ENCODE peak calls at places on chromosomes 4 and X, in six cellular contexts. V is effector memory CD4-positive, alpha-beta T cell; P is aorta; I is lung; F is tibial nerve; Z is GM23338. N is an unnamed sample. For H3K4me1, the result is how much of the 10 kb centered on the place peaks cover.

GRCh38 chrX:19811807-19812604 is 75.4 kb downstream of the SH3KBP1 start:
- DNase-seq in V (no peak), P (no peak), I (no peak), F (no peak), Z (no peak), N (no peak)

GRCh38 chrX:72202792-72203401 is 21.3 kb downstream of the PIN4 start:
- DNase-seq in V (no peak), P (no peak), I (no peak), F (no peak), Z (peak), N (no peak)

GRCh38 chr4:184293552-184293951 is 75.9 kb upstream of the ENPP6 start:
- DNase-seq in V (no peak), P (no peak), I (peak), F (no peak), Z (peak), N (no peak)

GRCh38 chrX:29617276-29617675 is 598.1 kb upstream of the MAGEB2 start:
- DNase-seq in V (no peak), P (no peak), I (no peak), F (no peak), Z (no peak), N (no peak)

GRCh38 chr4:118941799-118942198 is 53.1 kb downstream of the SYNPO2 start:
- DNase-seq in V (no peak), P (no peak), I (no peak), F (no peak), Z (no peak), N (no peak)

GRCh38 chr4:139907001-139907809 is 241.6 kb downstream of the MGST2 start:
- DNase-seq in V (no peak), P (no peak), I (no peak), F (no peak), Z (no peak), N (no peak)

GRCh38 chr4:88166608-88167007 is 8.2 kb upstream of the ABCG2 start:
- DNase-seq in V (no peak), P (no peak), I (no peak), F (no peak), Z (no peak), N (no peak)

GRCh38 chrX:10280061-10280460 is 123.3 kb downstream of the CLCN4 start:
- DNase-seq in V (no peak), P (no peak), I (no peak), F (no peak), Z (no peak), N (no peak)

GRCh38 chrX:41518841-41519220 is 71.7 kb downstream of the NYX start:
- DNase-seq in V (no peak), P (no peak), I (no peak), F (no peak), Z (no peak), N (no peak)

GRCh38 chr4:47704693-47705325 is 133.1 kb downstream of the CORIN start:
- DNase-seq in V (no peak), P (no peak), I (peak), F (no peak), Z (peak), N (no peak)

GRCh38 chr4:54719378-54719777 is 61.6 kb downstream of the KIT start:
- DNase-seq in V (no peak), P (no peak), I (no peak), F (no peak), Z (no peak), N (no peak)

GRCh38 chr4:54548831-54549460 is 108.8 kb upstream of the KIT start:
- DNase-seq in V (no peak), P (no peak), I (no peak), F (no peak), Z (no peak), N (no peak)

GRCh38 chr4:29372971-29373370 is 1347.2 kb upstream of the PCDH7 start:
- DNase-seq in V (no peak), P (no peak), I (no peak), F (no peak), Z (no peak), N (no peak)

GRCh38 chr4:111689214-111689613 is 456.0 kb upstream of the FAM241A start:
- DNase-seq in V (no peak), P (no peak), I (peak), F (no peak), Z (no peak), N (no peak)

GRCh38 chr4:154622598-154622997 is 10.1 kb upstream of the FGG start:
- DNase-seq in V (no peak), P (no peak), I (no peak), F (no peak), Z (peak), N (peak)

GRCh38 chr4:8838911-8839431 is 32.7 kb downstream of the HMX1 start:
- DNase-seq in V (no peak), P (peak), I (no peak), F (peak), Z (no peak), N (no peak)

GRCh38 chr4:137408527-137409177 is 123.6 kb downstream of the PCDH18 start:
- DNase-seq in V (no peak), P (no peak), I (no peak), F (no peak), Z (peak), N (no peak)

GRCh38 chr4:148056879-148057278 is 325.0 kb downstream of the ARHGAP10 start:
- DNase-seq in V (peak), P (no peak), I (peak), F (no peak), Z (peak), N (peak)

GRCh38 chr4:181548873-181549541 is 694.2 kb upstream of the TENM3 start:
- DNase-seq in V (no peak), P (no peak), I (no peak), F (no peak), Z (no peak), N (no peak)

GRCh38 chr4:163598028-163598427 is 103.5 kb downstream of the TMA16 start:
- DNase-seq in V (no peak), P (no peak), I (no peak), F (no peak), Z (no peak), N (no peak)

GRCh38 chr4:9971711-9972110 is 49.6 kb downstream of the SLC2A9 start:
- DNase-seq in V (no peak), P (no peak), I (no peak), F (no peak), Z (no peak), N (no peak)

GRCh38 chrX:70552174-70552704 is 107.6 kb downstream of the DLG3 start:
- DNase-seq in V (no peak), P (no peak), I (no peak), F (no peak), Z (no peak), N (no peak)

GRCh38 chr4:154489558-154490260 is 1.9 kb downstream of the DCHS2 start:
- DNase-seq in V (no peak), P (no peak), I (no peak), F (no peak), Z (no peak), N (no peak)

GRCh38 chr4:113444386-113444785 is 317.2 kb downstream of the CAMK2D start:
- DNase-seq in V (no peak), P (no peak), I (no peak), F (no peak), Z (no peak), N (no peak)

GRCh38 chrX:134186362-134187121 is 50.4 kb upstream of the CCDC160 start:
- DNase-seq in V (peak), P (no peak), I (no peak), F (no peak), Z (no peak), N (peak)

GRCh38 chr4:22019676-22020075 is 71.1 kb upstream of the KCNIP4 start:
- DNase-seq in V (no peak), P (no peak), I (no peak), F (no peak), Z (no peak), N (no peak)

GRCh38 chr4:128228021-128228571 is 59.5 kb downstream of the PGRMC2 start:
- DNase-seq in V (no peak), P (no peak), I (no peak), F (no peak), Z (no peak), N (no peak)

GRCh38 chr4:26058537-26058936 is 144.5 kb downstream of the SMIM20 start:
- DNase-seq in V (no peak), P (no peak), I (no peak), F (no peak), Z (no peak), N (no peak)

GRCh38 chr4:61298178-61298740 is 98.1 kb downstream of the ADGRL3 start:
- DNase-seq in V (no peak), P (no peak), I (no peak), F (no peak), Z (peak), N (no peak)

GRCh38 chr4:148344382-148344781 is 97.8 kb downstream of the NR3C2 start:
- DNase-seq in V (no peak), P (no peak), I (no peak), F (no peak), Z (no peak), N (no peak)

GRCh38 chr4:126916626-126917140 is 716.1 kb upstream of the INTU start:
- DNase-seq in V (no peak), P (no peak), I (no peak), F (no peak), Z (no peak), N (no peak)

GRCh38 chr4:173039617-173040176 is 128.9 kb upstream of the GALNT7 start:
- DNase-seq in V (no peak), P (no peak), I (no peak), F (no peak), Z (no peak), N (no peak)

GRCh38 chr4:149370002-149370401 is 445.6 kb downstream of the IQCM start:
- DNase-seq in V (no peak), P (no peak), I (no peak), F (no peak), Z (no peak), N (no peak)

GRCh38 chrX:112819013-112819635 is 21.5 kb downstream of the AMOT start:
- DNase-seq in V (no peak), P (no peak), I (no peak), F (no peak), Z (no peak), N (no peak)

GRCh38 chrX:71177327-71177726 is 32.7 kb downstream of the NLGN3 start:
- DNase-seq in V (no peak), P (no peak), I (no peak), F (no peak), Z (no peak), N (no peak)

GRCh38 chr4:137794779-137795178 is 262.5 kb upstream of the PCDH18 start:
- DNase-seq in V (no peak), P (no peak), I (no peak), F (no peak), Z (no peak), N (no peak)

GRCh38 chr4:15906024-15906443 is 32.5 kb downstream of the FGFBP1 start:
- DNase-seq in V (no peak), P (no peak), I (peak), F (no peak), Z (peak), N (no peak)

GRCh38 chr4:176784816-176785215 is 7.9 kb downstream of the VEGFC start:
- DNase-seq in V (no peak), P (no peak), I (no peak), F (no peak), Z (no peak), N (no peak)
- H3K4me1 ChIP-seq in V (under half), P (under half), I (under half), F (under half), Z (under half), N (under half)

DNA sequence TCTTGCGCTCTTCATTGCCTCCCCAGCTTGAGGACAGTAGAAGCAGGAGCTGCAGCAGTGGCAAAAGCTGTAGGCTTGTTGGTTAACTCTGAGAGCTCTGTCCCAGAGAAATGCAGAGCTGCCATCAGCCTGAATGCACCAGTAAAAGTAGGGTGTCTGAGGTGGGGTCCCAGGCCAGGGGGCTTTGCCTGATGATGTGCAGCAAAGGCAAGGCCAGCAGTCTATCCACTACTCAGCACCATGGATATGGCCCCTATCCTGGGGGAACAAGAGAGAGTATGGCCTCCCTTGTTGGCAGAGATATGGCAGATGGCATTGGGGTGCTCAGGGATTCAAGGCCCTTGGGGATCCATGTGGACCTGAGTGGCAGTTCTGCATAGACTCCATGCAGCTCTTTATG is 180.2 kb downstream of the HMGN5 start:
- DNase-seq in V (no peak), P (peak), I (no peak), F (no peak), Z (no peak), N (no peak)
- H3K4me3 ChIP-seq in V (no peak), P (no peak), I (no peak), F (no peak), Z (no peak), N (no peak)

GRCh38 chr4:687048-687974 is 1.6 kb downstream of the SLC49A3 start:
- DNase-seq in V (no peak), P (peak), I (peak), F (peak), Z (no peak), N (no peak)
- H3K27ac ChIP-seq in V (no peak), P (no peak), I (peak), F (no peak), Z (no peak), N (peak)

GRCh38 chr4:3367866-3368265 is 73.9 kb upstream of the HGFAC start:
- DNase-seq in V (no peak), P (no peak), I (no peak), F (no peak), Z (no peak), N (no peak)
- H3K4me1 ChIP-seq in V (under half), P (under half), I (under half), F (under half), Z (under half), N (under half)

DNA sequence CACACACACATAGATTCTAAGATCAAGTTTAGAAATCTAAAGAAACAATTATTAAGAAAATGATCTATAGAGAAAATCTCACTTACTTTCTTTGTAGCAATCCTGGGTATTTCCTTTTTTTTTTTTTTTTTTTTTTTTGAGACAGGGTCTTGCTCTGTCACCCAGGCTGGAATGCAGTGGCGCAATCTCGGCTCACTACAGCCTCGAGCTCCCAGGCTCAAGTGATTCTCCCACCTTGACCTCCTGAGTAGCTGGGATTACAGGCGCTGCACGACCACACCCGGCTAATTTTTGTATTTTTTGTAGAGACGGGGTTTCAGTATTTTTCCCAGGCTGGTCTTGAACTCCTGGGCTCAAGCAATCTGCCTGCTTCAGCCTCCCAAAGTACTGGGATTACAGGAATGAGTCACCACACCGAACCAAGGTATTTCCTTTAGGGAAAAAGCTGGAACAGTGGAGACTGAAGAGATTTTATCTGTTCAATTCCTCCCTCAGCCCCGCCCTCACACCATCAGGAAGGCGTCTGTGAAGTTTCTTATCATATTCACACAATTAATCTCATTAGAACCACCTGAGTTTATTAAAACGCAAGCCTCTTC is at the start of gene TRIML2:
- DNase-seq in V (no peak), P (no peak), I (no peak), F (no peak), Z (peak), N (no peak)
- H3K4me3 ChIP-seq in V (no peak), P (no peak), I (no peak), F (no peak), Z (peak), N (no peak)

GRCh38 chr4:167031534-167032156 is 202.6 kb downstream of the SPOCK3 start:
- DNase-seq in V (no peak), P (no peak), I (no peak), F (no peak), Z (no peak), N (no peak)
- H3K27ac ChIP-seq in V (no peak), P (no peak), I (no peak), F (no peak), Z (no peak), N (no peak)

GRCh38 chrX:107675823-107676555 is 47.7 kb downstream of the PRPS1 start:
- DNase-seq in V (no peak), P (no peak), I (peak), F (no peak), Z (no peak), N (no peak)
- H3K4me1 ChIP-seq in V (half or more), P (under half), I (under half), F (under half), Z (under half), N (half or more)

GRCh38 chrX:151396827-151397740 is at the start of gene VMA21:
- DNase-seq in V (peak), P (peak), I (peak), F (peak), Z (peak), N (peak)

GRCh38 chrX:151397741-151398070 is 700 bp downstream of the VMA21 start:
- DNase-seq in V (no peak), P (no peak), I (no peak), F (no peak), Z (peak), N (no peak)

GRCh38 chrX:151402719-151403390 is 5.8 kb downstream of the VMA21 start:
- DNase-seq in V (no peak), P (no peak), I (no peak), F (no peak), Z (peak), N (no peak)

GRCh38 chrX:151396042-151396826 is 772 bp upstream of the VMA21 start:
- DNase-seq in V (no peak), P (no peak), I (peak), F (no peak), Z (peak), N (no peak)

DNA sequence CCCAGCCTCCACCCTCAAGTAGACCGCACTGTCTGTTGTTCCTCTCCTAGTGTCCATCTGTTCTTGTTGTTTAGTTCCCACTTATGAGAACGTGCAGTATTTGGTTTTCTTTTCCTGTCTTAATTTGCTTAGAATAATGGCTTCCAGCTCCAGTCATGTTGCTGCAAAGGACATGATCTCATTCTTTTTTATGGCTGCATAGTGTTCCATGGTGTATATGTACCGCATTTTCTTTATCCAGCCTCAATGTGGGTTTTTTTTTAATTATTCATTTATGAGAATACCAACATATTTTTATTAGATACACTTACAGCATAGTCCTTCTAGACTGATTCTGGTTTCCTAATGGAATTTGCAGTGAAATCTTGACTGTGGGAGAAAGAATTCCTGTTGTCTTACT is 1.3 kb downstream of the VMA21 start:
- DNase-seq in V (no peak), P (no peak), I (no peak), F (no peak), Z (no peak), N (no peak)
- H3K4me3 ChIP-seq in V (no peak), P (no peak), I (no peak), F (no peak), Z (peak), N (no peak)

DNA sequence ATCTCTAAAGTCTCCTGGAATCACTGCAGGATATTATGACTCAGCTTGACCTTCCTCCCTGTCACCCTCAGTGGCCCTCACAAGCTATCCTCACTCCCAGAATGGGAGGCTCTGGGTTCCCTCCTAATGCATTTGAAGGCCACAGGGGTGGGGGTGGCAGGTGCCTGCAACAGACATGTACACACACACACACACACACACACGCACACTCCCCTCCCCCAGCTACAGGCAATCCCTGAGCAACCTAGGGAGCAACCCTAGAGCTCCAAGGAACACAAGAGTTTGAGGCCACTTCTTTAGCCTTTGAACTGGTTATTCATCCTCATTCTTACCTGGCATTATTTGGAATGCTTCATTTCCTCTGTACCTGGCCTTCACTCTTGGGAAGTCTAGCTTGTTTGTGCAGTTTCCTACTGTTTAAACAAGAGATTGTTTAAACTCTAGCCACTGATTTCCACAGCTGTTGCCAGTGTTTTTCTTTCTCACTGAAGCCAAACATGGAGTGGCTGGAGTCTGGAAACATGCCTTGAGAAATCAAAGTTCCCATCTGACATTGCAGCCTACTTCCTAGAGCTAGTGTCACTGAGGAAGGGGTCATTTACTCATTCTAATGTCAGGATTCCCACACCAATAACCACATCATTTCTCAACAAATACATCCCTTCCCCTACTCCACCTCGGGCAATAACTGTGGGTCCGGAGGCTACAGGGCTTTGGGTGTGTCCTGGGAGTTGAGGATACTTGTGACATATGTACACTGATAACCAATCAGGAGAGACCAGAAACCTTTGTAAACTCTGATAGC is 37.7 kb downstream of the MAOA start:
- DNase-seq in V (no peak), P (no peak), I (no peak), F (no peak), Z (no peak), N (no peak)
- H3K27ac ChIP-seq in V (no peak), P (peak), I (peak), F (no peak), Z (no peak), N (no peak)

GRCh38 chrX:24659106-24659505 is 12.0 kb upstream of the PCYT1B start:
- DNase-seq in V (no peak), P (no peak), I (no peak), F (no peak), Z (no peak), N (no peak)
- H3K4me1 ChIP-seq in V (under half), P (under half), I (under half), F (under half), Z (under half), N (under half)

N was measured in CD8-positive, alpha-beta memory T cell.